ENCODE peak calls at places on chromosomes 5 and 9, in five cellular contexts. One of them, this sample, is unnamed.

GRCh38 chr5:112420111-112420864 is 1.2 kb upstream of the EPB41L4A start:
- DNase-seq in transverse colon: peak
- DNase-seq in A549: peak
- DNase-seq in HepG2: peak
- DNase-seq in ovary: peak
- DNase-seq in this sample: peak

GRCh38 chr9:94869415-94869838 is 142.9 kb downstream of the AOPEP start:
- DNase-seq in HepG2: no peak
- DNase-seq in ovary: no peak
- DNase-seq in A549: peak
- DNase-seq in transverse colon: no peak
- DNase-seq in this sample: no peak

GRCh38 chr5:132495063-132495671 is 4.6 kb upstream of the IRF1 start:
- DNase-seq in A549: no peak
- DNase-seq in HepG2: no peak
- DNase-seq in ovary: no peak
- DNase-seq in transverse colon: peak
- DNase-seq in this sample: no peak

GRCh38 chr5:83608122-83608521 is 112.5 kb downstream of the HAPLN1 start:
- DNase-seq in A549: peak
- DNase-seq in HepG2: peak
- DNase-seq in ovary: no peak
- DNase-seq in transverse colon: peak
- DNase-seq in this sample: no peak

GRCh38 chr9:133763272-133764183 is 25.4 kb upstream of the SARDH start:
- DNase-seq in transverse colon: no peak
- DNase-seq in HepG2: no peak
- DNase-seq in A549: no peak
- DNase-seq in ovary: no peak
- DNase-seq in this sample: no peak

GRCh38 chr5:16935271-16936149 is 578 bp downstream of the MYO10 start:
- DNase-seq in transverse colon: peak
- DNase-seq in HepG2: no peak
- DNase-seq in A549: peak
- DNase-seq in ovary: peak
- DNase-seq in this sample: peak

GRCh38 chr5:111233050-111233370 is 8.8 kb downstream of the CAMK4 start:
- DNase-seq in A549: no peak
- DNase-seq in HepG2: no peak
- DNase-seq in transverse colon: no peak
- DNase-seq in ovary: no peak
- DNase-seq in this sample: no peak

GRCh38 chr9:89623925-89624420 is 19.2 kb downstream of the GADD45G start:
- DNase-seq in A549: no peak
- DNase-seq in HepG2: no peak
- DNase-seq in transverse colon: peak
- DNase-seq in ovary: no peak
- DNase-seq in this sample: no peak

GRCh38 chr5:168697034-168697720 is 118.0 kb upstream of the PANK3 start:
- DNase-seq in HepG2: no peak
- DNase-seq in transverse colon: no peak
- DNase-seq in ovary: no peak
- DNase-seq in A549: no peak
- DNase-seq in this sample: no peak

GRCh38 chr5:143355710-143356109 is 47.8 kb downstream of the NR3C1 start:
- DNase-seq in transverse colon: peak
- DNase-seq in HepG2: peak
- DNase-seq in A549: peak
- DNase-seq in ovary: peak
- DNase-seq in this sample: peak

GRCh38 chr5:23089316-23089715 is 236.2 kb upstream of the CDH12 start:
- DNase-seq in ovary: no peak
- DNase-seq in A549: no peak
- DNase-seq in transverse colon: no peak
- DNase-seq in HepG2: no peak
- DNase-seq in this sample: no peak

DNA sequence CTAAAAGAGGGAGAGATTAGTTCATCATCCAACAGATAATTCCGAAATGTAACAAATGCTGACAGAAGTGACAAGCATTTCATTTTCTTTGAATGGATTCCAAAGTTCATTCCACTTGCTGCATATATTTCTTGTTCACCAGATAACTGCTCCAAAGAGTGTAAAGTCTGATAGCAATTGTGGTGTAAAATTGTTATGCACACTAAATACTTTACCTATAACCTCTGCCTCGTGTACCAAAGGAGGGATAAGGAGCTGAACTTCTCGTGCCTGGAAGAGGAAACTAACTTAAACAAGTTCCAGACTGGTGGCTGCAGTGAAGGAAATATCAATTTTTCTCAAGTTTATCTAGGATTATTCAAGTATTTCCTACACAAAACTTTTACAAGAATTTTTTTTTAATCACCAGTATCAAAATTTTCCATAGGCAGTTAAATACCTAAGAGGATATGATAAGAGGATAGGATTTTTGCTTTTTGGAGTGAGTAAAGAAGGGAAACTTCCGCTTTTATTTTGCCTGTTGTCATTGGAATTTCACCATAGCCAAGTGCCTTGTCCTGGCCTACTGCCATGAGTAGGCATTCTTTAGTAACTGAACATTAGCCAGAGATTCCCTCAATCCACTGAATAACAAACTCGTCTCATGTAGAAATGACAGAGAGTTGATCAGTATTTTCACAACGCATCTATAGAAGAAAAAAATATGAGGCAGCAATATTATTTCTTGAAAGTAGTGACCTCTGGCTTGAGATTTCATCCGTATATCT is 289.7 kb upstream of the ADAMTSL1 start:
- DNase-seq in HepG2: no peak
- DNase-seq in transverse colon: no peak
- DNase-seq in ovary: no peak
- DNase-seq in A549: no peak
- DNase-seq in this sample: no peak
- H3K27ac ChIP-seq in HepG2: no peak
- H3K27ac ChIP-seq in transverse colon: peak
- H3K27ac ChIP-seq in ovary: no peak
- H3K27ac ChIP-seq in A549: no peak
- H3K27ac ChIP-seq in this sample: no peak

GRCh38 chr5:77885501-77885900 is 109.4 kb upstream of the TBCA start:
- DNase-seq in transverse colon: no peak
- DNase-seq in ovary: no peak
- DNase-seq in HepG2: no peak
- DNase-seq in A549: no peak
- DNase-seq in this sample: no peak

GRCh38 chr5:77877516-77878070 is 101.5 kb upstream of the TBCA start:
- DNase-seq in ovary: no peak
- DNase-seq in transverse colon: no peak
- DNase-seq in A549: no peak
- DNase-seq in HepG2: no peak
- DNase-seq in this sample: no peak

GRCh38 chr5:77876862-77877502 is 100.8 kb upstream of the TBCA start:
- DNase-seq in HepG2: no peak
- DNase-seq in A549: no peak
- DNase-seq in ovary: no peak
- DNase-seq in transverse colon: no peak
- DNase-seq in this sample: no peak

GRCh38 chr5:77882670-77883257 is 106.6 kb upstream of the TBCA start:
- DNase-seq in HepG2: no peak
- DNase-seq in ovary: no peak
- DNase-seq in A549: peak
- DNase-seq in transverse colon: no peak
- DNase-seq in this sample: no peak

DNA sequence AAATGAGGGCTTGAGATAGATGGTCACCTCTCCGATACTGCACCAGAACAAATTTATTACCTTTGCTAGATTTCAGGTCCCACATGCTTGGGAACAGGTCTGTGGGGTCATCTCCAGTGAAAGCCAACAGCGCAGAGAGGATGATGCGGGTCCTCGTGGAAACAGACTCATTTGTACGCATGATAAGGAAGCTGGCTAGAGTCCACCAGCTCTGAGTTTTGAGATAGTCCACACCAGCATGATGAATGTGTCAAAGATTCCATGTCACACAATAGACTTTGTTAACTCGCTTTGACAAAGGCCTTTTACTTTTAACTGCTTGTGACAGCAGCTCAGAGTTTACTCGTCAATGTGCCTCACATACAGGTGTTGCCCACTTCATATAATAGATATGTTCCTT is 105.4 kb upstream of the TBCA start:
- DNase-seq in ovary: no peak
- DNase-seq in A549: no peak
- DNase-seq in transverse colon: no peak
- DNase-seq in HepG2: no peak
- DNase-seq in this sample: no peak
- TF ChIP-seq EP300 in ovary: no peak
- TF ChIP-seq EP300 in A549: no peak
- TF ChIP-seq EP300 in transverse colon: no peak
- TF ChIP-seq EP300 in HepG2: no peak
- TF ChIP-seq EP300 in this sample: no peak

GRCh38 chr5:53246042-53246836 is 136.7 kb upstream of the MOCS2 start:
- DNase-seq in transverse colon: no peak
- DNase-seq in ovary: no peak
- DNase-seq in A549: no peak
- DNase-seq in HepG2: no peak
- DNase-seq in this sample: no peak

GRCh38 chr5:53253421-53253871 is 143.9 kb upstream of the MOCS2 start:
- DNase-seq in ovary: no peak
- DNase-seq in HepG2: no peak
- DNase-seq in A549: no peak
- DNase-seq in transverse colon: no peak
- DNase-seq in this sample: no peak

GRCh38 chr5:53249529-53249928 is 140.0 kb upstream of the MOCS2 start:
- DNase-seq in ovary: no peak
- DNase-seq in A549: peak
- DNase-seq in HepG2: no peak
- DNase-seq in transverse colon: no peak
- DNase-seq in this sample: no peak

GRCh38 chr5:53250151-53250550 is 140.6 kb upstream of the MOCS2 start:
- DNase-seq in A549: no peak
- DNase-seq in HepG2: no peak
- DNase-seq in transverse colon: no peak
- DNase-seq in ovary: no peak
- DNase-seq in this sample: no peak
- TF ChIP-seq POLR2A in A549: no peak
- TF ChIP-seq POLR2A in HepG2: no peak
- TF ChIP-seq POLR2A in transverse colon: no peak
- TF ChIP-seq POLR2A in ovary: no peak
- TF ChIP-seq POLR2A in this sample: no peak

GRCh38 chr5:171596391-171596878 is 177.0 kb downstream of the FGF18 start:
- DNase-seq in ovary: peak
- DNase-seq in A549: no peak
- DNase-seq in HepG2: no peak
- DNase-seq in transverse colon: no peak
- DNase-seq in this sample: no peak

GRCh38 chr5:171592741-171593140 is 173.3 kb downstream of the FGF18 start:
- DNase-seq in HepG2: no peak
- DNase-seq in A549: no peak
- DNase-seq in ovary: no peak
- DNase-seq in transverse colon: no peak
- DNase-seq in this sample: peak

GRCh38 chr5:171595801-171596231 is 176.4 kb downstream of the FGF18 start:
- DNase-seq in HepG2: peak
- DNase-seq in A549: peak
- DNase-seq in transverse colon: no peak
- DNase-seq in ovary: no peak
- DNase-seq in this sample: no peak

GRCh38 chr5:171593401-171593800 is 174.0 kb downstream of the FGF18 start:
- DNase-seq in A549: no peak
- DNase-seq in transverse colon: no peak
- DNase-seq in ovary: no peak
- DNase-seq in HepG2: no peak
- DNase-seq in this sample: no peak

GRCh38 chr5:171595401-171595800 is 176.0 kb downstream of the FGF18 start:
- DNase-seq in transverse colon: no peak
- DNase-seq in ovary: no peak
- DNase-seq in HepG2: no peak
- DNase-seq in A549: no peak
- DNase-seq in this sample: no peak
- H3K27ac ChIP-seq in transverse colon: no peak
- H3K27ac ChIP-seq in ovary: no peak
- H3K27ac ChIP-seq in HepG2: no peak
- H3K27ac ChIP-seq in A549: no peak
- H3K27ac ChIP-seq in this sample: no peak

GRCh38 chr5:35963381-35963843 is 25.0 kb upstream of the CAPSL start:
- DNase-seq in ovary: no peak
- DNase-seq in A549: peak
- DNase-seq in HepG2: no peak
- DNase-seq in transverse colon: peak
- DNase-seq in this sample: no peak
- TF ChIP-seq EP300 in ovary: no peak
- TF ChIP-seq EP300 in A549: no peak
- TF ChIP-seq EP300 in HepG2: no peak
- TF ChIP-seq EP300 in transverse colon: no peak
- TF ChIP-seq EP300 in this sample: no peak

GRCh38 chr5:78899922-78900362 is 85.2 kb downstream of the ARSB start:
- DNase-seq in HepG2: peak
- DNase-seq in A549: peak
- DNase-seq in transverse colon: peak
- DNase-seq in ovary: no peak
- DNase-seq in this sample: no peak
- TF ChIP-seq POLR2A in HepG2: no peak
- TF ChIP-seq POLR2A in A549: no peak
- TF ChIP-seq POLR2A in transverse colon: no peak
- TF ChIP-seq POLR2A in ovary: no peak
- TF ChIP-seq POLR2A in this sample: no peak

GRCh38 chr5:126605525-126605924 is 4.8 kb downstream of the PHAX start:
- DNase-seq in transverse colon: no peak
- DNase-seq in HepG2: no peak
- DNase-seq in ovary: no peak
- DNase-seq in A549: no peak
- DNase-seq in this sample: no peak
- H3K27ac ChIP-seq in transverse colon: no peak
- H3K27ac ChIP-seq in HepG2: no peak
- H3K27ac ChIP-seq in ovary: no peak
- H3K27ac ChIP-seq in A549: no peak
- H3K27ac ChIP-seq in this sample: no peak

DNA sequence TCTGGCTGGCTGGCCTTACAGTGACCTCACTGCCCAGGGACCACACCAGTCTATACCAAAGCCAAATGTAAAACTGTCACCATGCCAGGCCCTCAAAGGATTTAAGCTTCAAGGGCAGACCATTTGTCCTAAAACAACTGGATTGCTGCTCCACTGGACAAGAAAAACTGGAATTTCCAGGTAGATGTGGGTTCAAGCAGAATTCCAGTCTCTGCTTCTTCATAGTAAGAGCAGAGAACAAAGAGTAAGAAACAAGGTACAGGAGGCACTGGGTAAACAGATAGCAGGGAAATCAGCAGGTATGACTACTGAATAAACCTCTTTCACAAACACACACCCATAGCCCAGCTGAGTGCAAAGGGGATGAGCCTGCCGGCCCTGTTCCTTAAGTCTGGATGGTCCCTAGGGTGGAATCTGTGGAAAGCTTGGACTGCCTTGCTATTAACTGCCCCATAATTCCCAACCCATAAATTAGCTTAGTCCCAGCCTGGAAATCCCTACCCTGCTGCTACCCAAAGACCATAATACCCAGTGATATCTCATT is 5.5 kb downstream of the B4GALT1 start:
- DNase-seq in ovary: no peak
- DNase-seq in HepG2: no peak
- DNase-seq in A549: peak
- DNase-seq in transverse colon: peak
- DNase-seq in this sample: no peak
- TF ChIP-seq EP300 in ovary: no peak
- TF ChIP-seq EP300 in HepG2: no peak
- TF ChIP-seq EP300 in A549: no peak
- TF ChIP-seq EP300 in transverse colon: no peak
- TF ChIP-seq EP300 in this sample: no peak